ENCODE peak calls at places on chromosomes 2 and 18, in four cellular contexts. N is left ventricle myocardium inferior, I is Peyer's patch, H is right cardiac atrium. S is an unnamed sample. For H3K27me3, the result is how much of the 10 kb centered on the place peaks cover.

GRCh38 chr2:45743531-45744391 is 92.3 kb downstream of the PRKCE start:
- DNase-seq in N (peak), I (no peak), H (peak), S (peak)

GRCh38 chr2:178238144-178238521 is 43.8 kb downstream of the OSBPL6 start:
- DNase-seq in N (no peak), H (no peak), I (no peak), S (no peak)

GRCh38 chr2:159010963-159011362 is 42.5 kb downstream of the TANC1 start:
- DNase-seq in H (no peak), N (no peak), I (no peak), S (no peak)

GRCh38 chr2:150690261-150690660 is 202.8 kb upstream of the RND3 start:
- DNase-seq in H (no peak), N (no peak), I (no peak), S (no peak)

GRCh38 chr2:195590866-195591215 is 66.2 kb upstream of the SLC39A10 start:
- DNase-seq in H (no peak), I (peak), N (no peak), S (peak)

GRCh38 chr2:42823744-42824453 is 31.5 kb upstream of the HAAO start:
- DNase-seq in H (no peak), I (no peak), N (no peak), S (no peak)

GRCh38 chr2:48589170-48589767 is 28.4 kb upstream of the GTF2A1L start:
- DNase-seq in N (peak), I (no peak), H (no peak), S (no peak)

GRCh38 chr2:159030674-159031380 is 62.4 kb downstream of the TANC1 start:
- DNase-seq in N (peak), H (peak), I (peak), S (peak)

GRCh38 chr2:2707111-2708035 is 376.3 kb upstream of the MYT1L start:
- DNase-seq in I (no peak), H (no peak), N (no peak), S (no peak)

GRCh38 chr18:12745095-12745820 is 42.4 kb downstream of the PSMG2 start:
- DNase-seq in H (no peak), I (no peak), N (no peak), S (no peak)

GRCh38 chr2:33616873-33617272 is 17.8 kb upstream of the FAM98A start:
- DNase-seq in I (no peak), N (no peak), H (no peak), S (no peak)

GRCh38 chr18:57980573-57981348 is 63.3 kb upstream of the NEDD4L start:
- DNase-seq in I (no peak), H (no peak), N (no peak), S (no peak)

GRCh38 chr2:67616749-67617148 is 219.6 kb downstream of the ETAA1 start:
- DNase-seq in H (peak), N (peak), I (no peak), S (no peak)

GRCh38 chr2:18379869-18380268 is 180.6 kb downstream of the RDH14 start:
- DNase-seq in H (no peak), I (no peak), N (no peak), S (no peak)

GRCh38 chr2:119487434-119488244 is 36.6 kb downstream of the SCTR start:
- DNase-seq in I (peak), H (no peak), N (no peak), S (peak)

GRCh38 chr2:240467659-240468299 is 32.3 kb downstream of the GPC1 start:
- DNase-seq in I (no peak), N (no peak), H (peak), S (peak)

GRCh38 chr2:153403937-153404336 is 74.6 kb downstream of the RPRM start:
- DNase-seq in H (no peak), N (no peak), I (no peak), S (no peak)

GRCh38 chr2:185012643-185013042 is 414.3 kb downstream of the ZNF804A start:
- DNase-seq in N (no peak), H (no peak), I (no peak), S (no peak)

GRCh38 chr2:223580951-223581350 is 21.2 kb downstream of the SCG2 start:
- DNase-seq in H (no peak), I (no peak), N (no peak), S (no peak)

GRCh38 chr2:94982661-94983060 is 42.8 kb upstream of the MAL start:
- DNase-seq in N (no peak), I (peak), H (no peak), S (no peak)

GRCh38 chr2:98295721-98296414 is 50.4 kb upstream of the CNGA3 start:
- DNase-seq in H (no peak), N (no peak), I (no peak), S (no peak)

GRCh38 chr2:31332521-31332920 is 82.0 kb downstream of the XDH start:
- DNase-seq in N (no peak), H (no peak), I (no peak), S (no peak)

GRCh38 chr2:212424090-212424489 is 114.5 kb downstream of the ERBB4 start:
- DNase-seq in N (no peak), H (no peak), I (no peak), S (no peak)

GRCh38 chr2:9984217-9984739 is 32.8 kb downstream of the GRHL1 start:
- DNase-seq in H (no peak), N (no peak), I (no peak), S (no peak)

GRCh38 chr2:2270808-2271415 is 60.2 kb downstream of the MYT1L start:
- DNase-seq in N (no peak), I (no peak), H (no peak), S (no peak)

GRCh38 chr18:725641-726040 is 13.2 kb upstream of the ENOSF1 start:
- DNase-seq in H (no peak), N (no peak), I (no peak), S (no peak)

GRCh38 chr2:100592226-100592625 is 29.4 kb downstream of the PDCL3 start:
- DNase-seq in I (no peak), H (no peak), N (no peak), S (no peak)

GRCh38 chr2:164542584-164543021 is 78.7 kb downstream of the GRB14 start:
- DNase-seq in I (no peak), H (no peak), N (no peak), S (no peak)

GRCh38 chr2:33209976-33210375 is 263.2 kb downstream of the LTBP1 start:
- DNase-seq in N (no peak), I (no peak), H (no peak), S (no peak)

GRCh38 chr18:3279201-3280185 is 17.6 kb downstream of the MYL12B start:
- DNase-seq in N (no peak), I (no peak), H (no peak), S (no peak)

GRCh38 chr2:33322099-33322498 is 154.3 kb upstream of the RASGRP3 start:
- DNase-seq in I (peak), H (no peak), N (no peak), S (no peak)

DNA sequence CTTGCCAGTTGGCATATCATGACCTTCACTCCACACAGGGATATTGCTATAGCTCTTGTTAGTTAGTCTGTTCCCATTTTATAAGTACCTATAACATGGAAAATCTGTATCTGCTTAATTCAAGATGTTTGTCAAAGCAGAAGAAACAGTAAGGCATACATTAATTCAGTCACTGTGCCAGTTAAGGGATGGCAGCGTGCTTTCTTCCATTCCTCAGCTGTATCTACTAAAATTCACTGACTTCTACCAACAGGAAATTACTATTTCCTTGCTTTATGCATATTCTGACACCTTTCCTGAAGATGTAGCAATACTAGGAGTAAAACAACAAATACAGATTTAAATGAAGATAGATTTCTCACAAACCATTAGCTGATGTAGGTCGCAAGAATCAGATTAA is 59.9 kb downstream of the RNF152 start:
- DNase-seq in N (no peak), H (no peak), I (no peak), S (no peak)
- H3K27ac ChIP-seq in N (peak), H (no peak), I (no peak), S (no peak)

DNA sequence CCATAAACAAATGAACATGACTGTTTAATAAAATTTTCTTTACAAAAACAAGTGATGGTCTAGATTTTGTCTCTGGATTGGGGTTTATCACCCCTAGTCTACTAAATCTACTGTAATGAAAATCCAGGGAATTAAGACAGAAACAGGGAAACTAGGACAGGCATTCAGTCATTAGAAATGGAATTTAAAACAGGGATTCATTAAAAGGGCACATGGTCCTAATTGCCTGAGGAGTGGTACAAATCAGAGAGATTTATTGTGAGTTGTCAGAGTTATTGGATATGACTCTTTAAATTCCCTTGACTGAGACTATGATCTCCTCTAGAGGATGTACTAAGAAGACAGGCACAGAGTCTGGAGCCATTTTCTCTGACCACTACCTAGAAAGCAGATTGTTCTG is 670.9 kb upstream of the GCFC2 start:
- DNase-seq in N (no peak), H (no peak), I (no peak), S (no peak)
- H3K27me3 ChIP-seq in N (under half), H (under half), I (under half), S (under half)

GRCh38 chr2:105775809-105776559 is 31.3 kb downstream of the NCK2 start:
- DNase-seq in I (peak), H (no peak), N (no peak), S (no peak)
- H3K27ac ChIP-seq in I (no peak), H (no peak), N (peak), S (no peak)

GRCh38 chr2:229708335-229708734 is 6.0 kb downstream of the DNER start:
- DNase-seq in H (no peak), I (no peak), N (no peak), S (no peak)
- H3K27me3 ChIP-seq in H (under half), I (under half), N (half or more), S (under half)

DNA sequence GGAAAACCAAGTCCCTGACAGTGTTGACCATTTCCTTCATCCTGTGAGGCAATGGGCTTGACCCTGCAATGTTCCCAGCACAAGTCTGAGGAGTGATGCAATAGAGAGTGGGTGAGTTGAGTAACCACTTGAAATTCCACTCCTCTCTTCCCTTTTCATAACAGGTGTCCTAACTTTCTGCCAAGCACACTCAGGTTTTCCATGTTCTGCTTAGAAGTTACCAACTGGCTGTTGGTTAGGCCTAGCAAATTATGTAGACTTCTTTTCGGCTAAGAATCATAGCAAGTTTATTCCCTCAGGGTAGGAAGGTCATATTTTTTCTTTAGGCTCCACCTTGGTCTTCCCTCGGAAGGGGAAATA is 11.5 kb downstream of the GNLY start:
- DNase-seq in I (peak), H (peak), N (no peak), S (no peak)
- H3K27ac ChIP-seq in I (peak), H (no peak), N (peak), S (peak)

GRCh38 chr18:55141318-55141717 is 182.1 kb upstream of the CCDC68 start:
- DNase-seq in I (no peak), H (no peak), N (no peak), S (no peak)
- H3K27me3 ChIP-seq in I (under half), H (under half), N (under half), S (under half)

S was measured in colonic mucosa.